ENCODE peak calls at places on chromosome 3, in five cellular contexts. U is psoas muscle; V is AG04450; L is body of pancreas; Q is CD8-positive, alpha-beta memory T cell. R is an unnamed sample.

GRCh38 chr3:63582943-63583500 is 69.5 kb upstream of the SNTN start:
- DNase-seq in L (no peak), Q (no peak), U (no peak), V (no peak), R (no peak)

GRCh38 chr3:150761831-150762661 is 923 bp downstream of the SIAH2 start:
- DNase-seq in Q (peak), V (no peak), U (peak), L (peak), R (no peak)

GRCh38 chr3:173750095-173750494 is 352.6 kb downstream of the NLGN1 start:
- DNase-seq in U (no peak), V (no peak), L (no peak), Q (no peak), R (no peak)

GRCh38 chr3:107366766-107367165 is 10.5 kb upstream of the CCDC54 start:
- DNase-seq in V (no peak), U (no peak), Q (no peak), L (no peak), R (no peak)

GRCh38 chr3:51718547-51719412 is 11.9 kb downstream of the GRM2 start:
- DNase-seq in U (peak), V (no peak), L (peak), Q (no peak), R (peak)

GRCh38 chr3:187744169-187745151 is 808 bp downstream of the BCL6 start:
- DNase-seq in V (no peak), L (peak), Q (peak), U (peak), R (no peak)

GRCh38 chr3:125072310-125072709 is 16.5 kb upstream of the HEG1 start:
- DNase-seq in V (no peak), U (no peak), L (peak), Q (no peak), R (no peak)

GRCh38 chr3:189307963-189308362 is 136.2 kb downstream of the TPRG1 start:
- DNase-seq in Q (no peak), U (no peak), V (no peak), L (no peak), R (no peak)

GRCh38 chr3:105629725-105630124 is 239.1 kb downstream of the CBLB start:
- DNase-seq in L (no peak), Q (no peak), U (no peak), V (no peak), R (no peak)

GRCh38 chr3:111923821-111924220 is 55.0 kb upstream of the ABHD10 start:
- DNase-seq in U (no peak), V (no peak), Q (no peak), L (no peak), R (no peak)

GRCh38 chr3:72429589-72430362 is 418.5 kb downstream of the SHQ1 start:
- DNase-seq in U (no peak), L (no peak), V (no peak), Q (no peak), R (no peak)

GRCh38 chr3:127836004-127836882 is 13.9 kb upstream of the MGLL start:
- DNase-seq in U (no peak), Q (no peak), V (no peak), L (no peak), R (no peak)

GRCh38 chr3:146682176-146682575 is 77.0 kb upstream of the PLSCR5 start:
- DNase-seq in Q (no peak), V (no peak), U (no peak), L (no peak), R (no peak)

GRCh38 chr3:175304437-175304836 is 445.3 kb downstream of the NAALADL2 start:
- DNase-seq in L (no peak), V (no peak), U (no peak), Q (no peak), R (no peak)

GRCh38 chr3:2810723-2811122 is 299.5 kb downstream of the IL5RA start:
- DNase-seq in V (no peak), U (no peak), L (no peak), Q (no peak), R (peak)

GRCh38 chr3:197522183-197522715 is 33.5 kb downstream of the BDH1 start:
- DNase-seq in V (no peak), Q (no peak), L (no peak), U (no peak), R (no peak)

GRCh38 chr3:58474967-58475578 is 16.8 kb upstream of the KCTD6 start:
- DNase-seq in Q (no peak), V (no peak), U (no peak), L (no peak), R (no peak)

GRCh38 chr3:126262227-126262626 is 81.8 kb upstream of the ALDH1L1 start:
- DNase-seq in Q (no peak), L (no peak), U (no peak), V (no peak), R (no peak)

GRCh38 chr3:194840661-194841514 is 155.2 kb downstream of the FAM43A start:
- DNase-seq in L (no peak), U (no peak), Q (no peak), V (no peak), R (no peak)

GRCh38 chr3:189446959-189447560 is 184.1 kb upstream of the TP63 start:
- DNase-seq in U (no peak), L (no peak), Q (no peak), V (no peak), R (no peak)

GRCh38 chr3:152474585-152474984 is 205.9 kb downstream of the MBNL1 start:
- DNase-seq in Q (no peak), U (no peak), V (no peak), L (peak), R (no peak)

GRCh38 chr3:179083977-179084376 is 12.4 kb upstream of the ZMAT3 start:
- DNase-seq in L (no peak), V (no peak), U (no peak), Q (no peak), R (no peak)

GRCh38 chr3:59605318-59605717 is 555.5 kb upstream of the CFAP20DC start:
- DNase-seq in L (peak), Q (no peak), V (no peak), U (no peak), R (no peak)

GRCh38 chr3:154428369-154429206 is 1.4 kb downstream of the GPR149 start:
- DNase-seq in L (no peak), Q (no peak), V (no peak), U (no peak), R (no peak)

GRCh38 chr3:46881819-46882376 is 4.4 kb downstream of the PTH1R start:
- DNase-seq in V (no peak), L (no peak), Q (no peak), U (no peak), R (no peak)

GRCh38 chr3:162337630-162338029 is 841.0 kb downstream of the OTOL1 start:
- DNase-seq in U (no peak), Q (no peak), L (no peak), V (no peak), R (no peak)

GRCh38 chr3:188326111-188326510 is 172.2 kb downstream of the LPP start:
- DNase-seq in L (no peak), V (no peak), U (no peak), Q (no peak), R (no peak)

GRCh38 chr3:112136046-112136445 is 3.0 kb upstream of the GCSAM start:
- DNase-seq in V (no peak), U (no peak), Q (no peak), L (no peak), R (no peak)

GRCh38 chr3:127206611-127207516 is 13.9 kb downstream of the PRR23E start:
- DNase-seq in Q (no peak), U (peak), L (no peak), V (no peak), R (no peak)

GRCh38 chr3:190225186-190225692 is 97.0 kb downstream of the CLDN1 start:
- DNase-seq in U (no peak), L (peak), V (no peak), Q (no peak), R (peak)

GRCh38 chr3:151871639-151872468 is 1.6 kb upstream of the SUCNR1 start:
- DNase-seq in U (no peak), L (peak), V (no peak), Q (no peak), R (no peak)

GRCh38 chr3:40396406-40396805 is 9.4 kb downstream of the ENTPD3 start:
- DNase-seq in V (no peak), L (no peak), U (no peak), Q (no peak), R (no peak)

GRCh38 chr3:81709606-81710005 is 51.8 kb downstream of the GBE1 start:
- DNase-seq in U (no peak), V (no peak), L (no peak), Q (no peak), R (no peak)

GRCh38 chr3:65006300-65006739 is 318.5 kb upstream of the ADAMTS9 start:
- DNase-seq in Q (no peak), U (no peak), V (no peak), L (no peak), R (no peak)

GRCh38 chr3:50479523-50479922 is 23.9 kb downstream of the CACNA2D2 start:
- DNase-seq in V (no peak), L (no peak), Q (no peak), U (no peak), R (no peak)

GRCh38 chr3:185678027-185678426 is 91.9 kb downstream of the SENP2 start:
- DNase-seq in V (no peak), U (no peak), Q (no peak), L (no peak), R (no peak)

DNA sequence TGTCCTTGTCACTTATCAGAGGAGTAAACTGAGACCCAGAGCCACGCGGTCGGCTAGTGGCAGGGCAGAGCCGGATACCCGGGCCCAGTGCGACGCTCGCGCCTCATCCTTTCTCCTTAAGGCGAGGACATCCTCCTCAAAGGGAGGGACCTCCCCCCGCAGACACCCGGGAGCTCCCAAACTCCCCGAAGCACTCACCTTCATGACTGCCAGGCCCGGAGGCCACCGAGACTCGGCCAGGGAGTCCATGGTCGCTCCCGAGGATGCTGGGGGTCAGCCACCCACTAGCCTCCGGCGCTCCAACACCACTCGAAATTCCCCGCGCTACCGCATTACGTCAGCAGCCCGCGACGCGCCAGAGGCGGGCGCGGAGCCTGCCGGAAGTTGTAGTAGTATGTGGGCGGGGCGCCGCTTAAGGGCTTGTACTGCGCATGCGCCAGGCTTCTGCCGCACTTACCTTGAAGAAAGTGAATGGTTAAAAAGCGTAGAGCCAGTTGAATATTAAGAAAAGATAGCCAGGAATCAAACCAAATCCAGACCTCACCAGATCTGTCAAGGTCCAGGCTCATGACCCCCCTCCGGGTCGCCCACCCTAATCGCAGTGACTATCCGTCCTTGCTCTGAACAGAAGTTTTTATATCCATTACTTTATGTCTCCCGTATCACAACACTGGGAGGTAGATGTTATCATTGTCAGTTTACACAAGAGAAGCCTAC is at the start of gene RAD18:
- DNase-seq in V (peak), L (peak), U (peak), Q (peak), R (peak)
- H3K4me3 ChIP-seq in V (peak), L (peak), U (peak), Q (peak), R (peak)

DNA sequence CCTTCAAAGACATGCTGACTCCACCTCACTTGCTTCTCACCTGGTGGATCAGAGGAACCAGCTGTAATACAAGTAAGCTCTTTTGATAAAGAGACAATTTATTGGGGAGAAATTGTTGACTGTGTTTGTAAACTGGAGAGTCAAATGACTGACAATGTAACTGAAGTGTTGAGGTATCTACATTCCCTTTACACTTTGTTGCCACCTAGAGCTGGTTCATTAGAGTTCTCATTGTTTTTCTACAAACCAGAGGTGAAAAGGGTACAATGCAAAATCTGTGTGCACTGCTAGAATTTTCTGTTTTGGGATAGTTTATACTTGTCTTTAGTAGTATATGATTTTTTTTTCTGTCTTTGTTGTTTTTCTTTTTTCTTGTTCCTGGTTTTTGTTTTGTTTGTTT is 8.7 kb upstream of the LRRC58 start:
- DNase-seq in V (no peak), U (no peak), L (no peak), Q (no peak), R (no peak)
- H3K4me3 ChIP-seq in V (no peak), U (no peak), L (no peak), Q (no peak), R (no peak)

DNA sequence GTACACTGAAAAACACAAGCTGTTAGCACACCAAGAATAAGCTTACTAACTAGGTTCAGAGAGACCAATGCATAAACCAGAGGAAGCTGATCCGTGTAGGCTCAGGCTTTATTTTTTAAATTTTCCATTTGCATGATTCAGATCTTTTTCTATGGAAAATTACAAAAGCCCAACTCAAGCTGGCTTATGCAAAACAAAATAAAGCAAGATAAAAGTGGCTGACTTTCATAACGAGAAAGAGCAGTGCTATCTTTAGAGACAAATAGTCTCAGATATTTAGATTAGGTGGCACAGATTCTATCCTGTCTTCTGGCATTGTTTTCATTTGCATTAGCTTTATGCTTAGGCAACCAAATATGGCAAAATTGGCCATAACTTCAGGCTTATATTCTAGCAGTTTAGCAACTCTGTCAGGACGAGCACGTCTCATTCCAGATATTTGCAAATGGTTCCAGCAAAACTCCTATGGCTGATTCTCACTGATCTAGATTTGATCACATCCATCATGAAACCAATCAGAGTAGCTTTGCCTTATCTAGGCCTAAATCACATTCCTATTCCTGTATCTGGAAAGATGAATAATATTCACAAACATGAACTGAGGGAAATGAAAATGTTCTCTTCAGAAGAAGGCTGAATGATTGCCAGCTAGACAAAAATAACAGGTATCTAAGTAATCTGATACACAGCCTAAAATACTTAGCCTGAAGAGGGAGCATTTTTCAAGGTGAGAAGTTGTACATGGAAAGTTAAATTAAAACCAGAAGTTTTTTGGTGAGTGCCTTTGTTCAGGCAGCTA is 216.4 kb upstream of the DPPA4 start:
- DNase-seq in V (no peak), L (no peak), U (no peak), Q (no peak), R (no peak)
- H3K4me3 ChIP-seq in V (no peak), L (no peak), U (no peak), Q (no peak), R (no peak)

GRCh38 chr3:71055602-71056001 is 527.9 kb downstream of the FOXP1 start:
- DNase-seq in Q (no peak), U (no peak), V (no peak), L (no peak), R (no peak)

GRCh38 chr3:71054312-71054711 is 529.2 kb downstream of the FOXP1 start:
- DNase-seq in U (no peak), Q (no peak), L (no peak), V (no peak), R (no peak)

GRCh38 chr3:71056327-71056726 is 527.2 kb downstream of the FOXP1 start:
- DNase-seq in U (no peak), Q (no peak), L (no peak), V (no peak), R (no peak)

GRCh38 chr3:71060536-71060935 is 523.0 kb downstream of the FOXP1 start:
- DNase-seq in U (no peak), V (no peak), L (no peak), Q (no peak), R (no peak)

GRCh38 chr3:71057526-71057894 is 526.0 kb downstream of the FOXP1 start:
- DNase-seq in U (no peak), V (no peak), L (no peak), Q (no peak), R (no peak)
- H3K4me3 ChIP-seq in U (no peak), V (no peak), L (no peak), Q (peak), R (no peak)

GRCh38 chr3:113247051-113247450 is 35.7 kb downstream of the BOC start:
- DNase-seq in Q (no peak), V (no peak), U (no peak), L (no peak), R (no peak)
- H3K4me3 ChIP-seq in Q (no peak), V (no peak), U (no peak), L (no peak), R (no peak)

GRCh38 chr3:48469046-48469915 is 22.7 kb downstream of the ATRIP start:
- DNase-seq in V (no peak), U (no peak), Q (no peak), L (no peak), R (no peak)

GRCh38 chr3:48467110-48467454 is 20.5 kb downstream of the ATRIP start:
- DNase-seq in L (no peak), Q (no peak), V (no peak), U (no peak), R (no peak)

GRCh38 chr3:48466386-48467109 is 20.0 kb downstream of the ATRIP start:
- DNase-seq in Q (no peak), L (peak), U (peak), V (no peak), R (no peak)

GRCh38 chr3:48468329-48468731 is 21.8 kb downstream of the ATRIP start:
- DNase-seq in L (peak), U (no peak), Q (no peak), V (no peak), R (no peak)

DNA sequence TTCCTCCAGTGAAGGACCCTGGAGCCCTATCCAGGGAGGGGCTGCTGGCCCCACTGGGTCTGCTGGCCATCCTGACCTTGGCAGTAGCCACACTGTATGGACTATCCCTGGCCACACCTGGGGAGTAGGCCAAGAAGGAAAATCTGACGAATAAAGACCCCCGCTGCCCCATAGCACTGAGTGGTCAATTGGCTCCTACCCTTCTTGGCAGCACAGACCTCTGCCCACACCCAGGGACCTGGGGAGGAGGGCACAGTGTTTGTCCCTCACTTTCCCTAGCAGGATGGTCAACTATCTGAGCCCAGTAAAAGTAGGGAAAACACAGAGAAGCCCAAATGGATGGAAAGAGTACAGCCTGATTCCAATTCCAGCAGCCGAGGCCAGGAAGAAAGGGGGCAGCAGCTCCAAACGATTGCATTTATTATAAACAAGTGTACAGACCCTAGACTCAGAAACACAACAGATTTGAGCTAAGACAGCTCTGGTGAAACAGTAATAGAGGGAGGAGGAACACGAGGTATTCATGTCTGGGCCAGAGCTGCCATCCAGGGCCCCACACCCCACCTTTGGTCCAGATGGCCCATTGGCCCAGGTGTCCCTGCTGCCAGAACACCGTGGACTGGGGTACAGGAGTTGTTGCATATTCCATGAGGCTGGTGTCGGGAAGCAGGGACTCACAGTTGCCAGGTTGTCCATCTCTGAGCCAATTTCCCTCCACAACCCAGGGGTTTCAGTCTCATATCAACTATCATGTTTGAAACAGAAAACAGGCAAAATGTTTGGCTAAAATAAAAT is 21.1 kb downstream of the ATRIP start:
- DNase-seq in V (no peak), L (no peak), U (no peak), Q (no peak), R (no peak)
- H3K4me3 ChIP-seq in V (no peak), L (no peak), U (peak), Q (peak), R (no peak)

GRCh38 chr3:116103868-116104530 is 341.3 kb downstream of the LSAMP start:
- DNase-seq in U (no peak), V (no peak), Q (no peak), L (no peak), R (no peak)
- H3K4me3 ChIP-seq in U (no peak), V (no peak), Q (no peak), L (no peak), R (no peak)

DNA sequence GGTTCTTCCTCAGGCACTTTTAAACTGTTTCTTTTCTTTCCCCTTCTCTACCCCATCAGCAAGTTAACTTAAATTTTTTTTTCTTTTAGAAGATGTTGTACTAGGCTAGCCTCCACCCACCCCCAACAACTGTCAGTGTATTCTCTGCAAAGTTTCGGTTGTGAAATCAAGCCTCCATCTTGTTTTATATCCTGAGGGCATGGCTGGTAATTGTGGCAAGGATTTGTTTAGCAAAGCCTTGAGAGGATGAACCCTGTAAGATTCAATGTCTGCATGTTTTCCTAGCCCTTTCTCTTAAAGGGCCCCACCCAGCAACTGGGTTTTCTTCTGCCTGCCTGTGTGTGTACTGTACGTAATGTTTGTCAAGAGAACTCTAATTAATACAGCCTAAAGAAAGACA is 475.3 kb downstream of the FHIT start:
- DNase-seq in U (no peak), Q (no peak), L (no peak), V (no peak), R (no peak)
- H3K4me3 ChIP-seq in U (no peak), Q (no peak), L (no peak), V (no peak), R (no peak)

GRCh38 chr3:9157651-9158383 is 91.6 kb downstream of the SRGAP3 start:
- DNase-seq in L (no peak), U (no peak), V (no peak), Q (no peak), R (no peak)
- H3K4me3 ChIP-seq in L (no peak), U (no peak), V (no peak), Q (no peak), R (no peak)

R was measured in Jurkat, Clone E6-1.